ENCODE peak calls at places on chromosomes 13 and 19, in seven cellular contexts. U is AG04449, V is fibroblast of pulmonary artery, G is psoas muscle, Q is tibial nerve, K is breast epithelium, O is WERI-Rb-1. I is an unnamed sample.

GRCh38 chr19:52963229-52963760 is 614 bp upstream of the ZNF816 start:
- DNase-seq in U (no peak), V (no peak), G (no peak), Q (no peak), K (no peak), O (peak), I (no peak)

GRCh38 chr13:72651196-72651595 is 76.2 kb downstream of the MZT1 start:
- DNase-seq in U (no peak), V (peak), G (no peak), Q (no peak), K (no peak), O (peak), I (peak)

GRCh38 chr19:1763648-1764292 is 10.5 kb downstream of the ONECUT3 start:
- DNase-seq in U (no peak), V (no peak), G (no peak), Q (no peak), K (no peak), O (no peak), I (no peak)

GRCh38 chr19:54606230-54606629 is 12.8 kb downstream of the LILRA1 start:
- DNase-seq in U (no peak), V (no peak), G (no peak), Q (no peak), K (no peak), O (no peak), I (no peak)

GRCh38 chr19:44644391-44645016 is 794 bp downstream of the PVR start:
- DNase-seq in U (no peak), V (peak), G (no peak), Q (no peak), K (no peak), O (peak), I (peak)

GRCh38 chr13:107675847-107676550 is 539.3 kb downstream of the LIG4 start:
- DNase-seq in U (no peak), V (no peak), G (no peak), Q (no peak), K (no peak), O (no peak), I (no peak)

GRCh38 chr19:45558399-45558878 is 26.2 kb downstream of the OPA3 start:
- DNase-seq in U (no peak), V (peak), G (no peak), Q (no peak), K (no peak), O (peak), I (peak)

GRCh38 chr13:32650705-32651311 is 64.6 kb downstream of the PDS5B start:
- DNase-seq in U (no peak), V (peak), G (no peak), Q (peak), K (no peak), O (peak), I (peak)

GRCh38 chr13:26497991-26498423 is 59.5 kb upstream of the WASF3 start:
- DNase-seq in U (peak), V (peak), G (no peak), Q (no peak), K (no peak), O (no peak), I (peak)

GRCh38 chr13:110690516-110690915 is 15.4 kb downstream of the CARS2 start:
- DNase-seq in U (no peak), V (no peak), G (peak), Q (no peak), K (no peak), O (peak), I (no peak)

GRCh38 chr13:78680611-78681010 is 21.7 kb upstream of the OBI1 start:
- DNase-seq in U (no peak), V (no peak), G (no peak), Q (no peak), K (no peak), O (no peak), I (no peak)

GRCh38 chr19:35350591-35350990 is 2.9 kb downstream of the FFAR1 start:
- DNase-seq in U (no peak), V (no peak), G (no peak), Q (no peak), K (peak), O (no peak), I (no peak)

GRCh38 chr13:102825921-102826706 is 19.7 kb upstream of the ERCC5 start:
- DNase-seq in U (peak), V (peak), G (no peak), Q (no peak), K (no peak), O (no peak), I (peak)

GRCh38 chr19:16938211-16938610 is 49.4 kb downstream of the F2RL3 start:
- DNase-seq in U (no peak), V (no peak), G (no peak), Q (no peak), K (no peak), O (no peak), I (no peak)

GRCh38 chr13:21476893-21477472 is 17.9 kb upstream of the ZDHHC20 start:
- DNase-seq in U (no peak), V (peak), G (peak), Q (peak), K (peak), O (peak), I (peak)

GRCh38 chr13:31249140-31249539 is 49.4 kb downstream of the B3GLCT start:
- DNase-seq in U (no peak), V (no peak), G (no peak), Q (no peak), K (no peak), O (no peak), I (no peak)

GRCh38 chr19:35276706-35277281 is 5.5 kb upstream of the HAMP start:
- DNase-seq in U (no peak), V (no peak), G (no peak), Q (no peak), K (no peak), O (no peak), I (no peak)

GRCh38 chr19:58328999-58329398 is 2.2 kb downstream of the ZSCAN22 start:
- DNase-seq in U (no peak), V (no peak), G (no peak), Q (no peak), K (no peak), O (peak), I (no peak)

GRCh38 chr19:18932216-18932841 is 8.7 kb downstream of the HOMER3 start:
- DNase-seq in U (no peak), V (peak), G (peak), Q (peak), K (peak), O (peak), I (peak)

GRCh38 chr19:42216653-42217521 is 590 bp downstream of the DEDD2 start:
- DNase-seq in U (no peak), V (peak), G (peak), Q (no peak), K (peak), O (peak), I (peak)

GRCh38 chr19:57648336-57649003 is 15.5 kb downstream of the ZNF211 start:
- DNase-seq in U (no peak), V (no peak), G (no peak), Q (no peak), K (no peak), O (no peak), I (no peak)

GRCh38 chr13:76043882-76044281 is 407.8 kb downstream of the LMO7 start:
- DNase-seq in U (no peak), V (peak), G (no peak), Q (no peak), K (no peak), O (no peak), I (no peak)

GRCh38 chr19:6532244-6532999 is 1.6 kb downstream of the TNFSF9 start:
- DNase-seq in U (no peak), V (no peak), G (no peak), Q (no peak), K (no peak), O (no peak), I (no peak)

GRCh38 chr13:112791662-112792440 is 102.0 kb downstream of the ATP11A start:
- DNase-seq in U (no peak), V (no peak), G (no peak), Q (no peak), K (no peak), O (peak), I (no peak)

GRCh38 chr19:50203281-50204080 is at the start of gene MYH14:
- DNase-seq in U (no peak), V (peak), G (peak), Q (peak), K (peak), O (no peak), I (peak)

GRCh38 chr13:107276936-107277335 is 709.0 kb upstream of the ARGLU1 start:
- DNase-seq in U (no peak), V (peak), G (no peak), Q (no peak), K (no peak), O (no peak), I (peak)

GRCh38 chr13:51262501-51263211 is 40.5 kb downstream of the FAM124A start:
- DNase-seq in U (no peak), V (no peak), G (no peak), Q (no peak), K (no peak), O (peak), I (no peak)

GRCh38 chr13:27242642-27243185 is 8.6 kb upstream of the RPL21 start:
- DNase-seq in U (no peak), V (no peak), G (no peak), Q (no peak), K (no peak), O (no peak), I (no peak)

GRCh38 chr19:18428837-18429674 is 8.9 kb downstream of the ISYNA1 start:
- DNase-seq in U (no peak), V (peak), G (peak), Q (no peak), K (no peak), O (peak), I (peak)

GRCh38 chr13:44207476-44207875 is 166.1 kb upstream of the SERP2 start:
- DNase-seq in U (no peak), V (no peak), G (no peak), Q (no peak), K (no peak), O (no peak), I (no peak)

GRCh38 chr13:40344270-40345148 is 321.9 kb downstream of the FOXO1 start:
- DNase-seq in U (no peak), V (peak), G (peak), Q (no peak), K (no peak), O (no peak), I (peak)

GRCh38 chr13:109131698-109132257 is 502.4 kb downstream of the MYO16 start:
- DNase-seq in U (no peak), V (peak), G (no peak), Q (no peak), K (no peak), O (no peak), I (peak)

DNA sequence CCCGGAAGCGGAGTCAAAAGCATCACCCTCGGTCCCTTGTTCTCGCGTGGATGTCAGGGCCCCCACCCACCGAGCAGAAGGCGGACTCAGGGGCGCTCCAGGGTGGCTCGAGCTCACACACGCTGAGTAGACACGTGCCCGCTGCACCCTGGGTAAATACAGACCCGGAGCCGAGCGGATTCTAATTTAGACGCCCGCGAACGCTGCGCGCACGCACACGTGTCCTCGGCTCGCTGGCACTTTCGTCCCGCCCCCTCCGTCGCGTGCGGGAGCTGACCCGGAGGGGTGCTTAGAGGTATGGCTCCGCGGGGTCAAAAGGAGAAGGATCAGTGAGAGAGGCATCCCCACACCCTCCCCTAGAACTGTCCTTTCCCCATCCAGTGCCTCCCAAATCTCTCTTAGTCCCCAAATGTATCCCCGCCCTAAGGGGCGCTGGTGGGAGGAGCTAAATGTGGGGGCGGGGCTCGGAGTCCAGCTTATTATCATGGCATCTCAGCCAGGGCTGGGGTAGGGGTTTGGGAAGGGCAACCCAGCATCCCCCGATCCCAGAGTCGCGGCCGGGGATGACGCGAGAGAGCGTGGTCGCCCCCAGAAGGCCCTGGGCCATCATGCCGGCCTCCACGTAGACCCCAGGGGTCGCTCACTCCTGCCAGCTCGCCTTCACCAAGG is 451 bp upstream of the ICAM5 start:
- DNase-seq in U (no peak), V (peak), G (peak), Q (no peak), K (no peak), O (peak), I (no peak)
- TF ChIP-seq CTCF in U (no peak), V (no peak), G (no peak), Q (no peak), K (no peak), O (peak), I (no peak)

DNA sequence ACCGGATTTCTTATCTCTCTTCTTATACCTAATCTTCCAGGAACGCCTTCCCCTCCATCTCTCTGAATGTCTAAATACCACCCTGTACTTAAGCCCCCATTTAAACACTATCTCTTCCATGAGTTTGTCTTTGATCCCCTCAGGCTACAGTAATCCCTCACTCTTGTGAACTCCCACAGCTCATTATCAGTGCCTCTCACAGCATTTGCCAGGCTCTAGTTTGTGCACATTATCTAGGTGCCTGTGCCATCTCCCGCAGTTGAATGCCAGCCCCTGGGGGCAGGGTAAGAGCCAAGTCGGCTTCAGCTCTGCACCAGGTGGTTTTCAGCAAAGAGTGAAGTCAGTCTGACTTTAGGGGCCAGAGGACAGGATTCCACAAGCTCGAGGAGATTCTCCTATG is 71.4 kb downstream of the FREM2 start:
- DNase-seq in U (no peak), V (no peak), G (no peak), Q (no peak), K (no peak), O (no peak), I (no peak)
- H3K4me3 ChIP-seq in U (no peak), V (no peak), G (no peak), Q (no peak), K (no peak), O (no peak), I (no peak)

DNA sequence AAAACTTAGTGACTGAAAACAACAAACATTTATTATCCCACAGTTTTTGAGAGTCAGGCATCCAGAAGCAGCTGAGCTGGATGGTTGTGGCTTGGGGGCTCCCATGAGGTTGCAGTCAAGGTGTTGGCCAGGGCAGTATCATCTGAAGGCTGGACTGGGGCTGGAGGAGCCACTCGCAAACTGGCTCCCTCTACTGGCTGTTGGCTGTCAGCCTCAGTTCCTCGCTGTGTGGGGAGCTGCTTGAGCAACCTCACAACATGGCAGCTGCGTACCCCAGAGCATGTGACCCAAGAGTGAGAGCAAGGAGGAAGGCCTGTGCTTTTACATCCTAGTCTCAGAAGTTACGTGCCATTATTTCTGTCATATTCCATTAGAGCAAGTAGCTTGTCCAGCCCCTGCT is 9.7 kb downstream of the YJU2 start:
- DNase-seq in U (no peak), V (no peak), G (no peak), Q (no peak), K (no peak), O (no peak), I (peak)
- TF ChIP-seq CTCF in U (no peak), V (no peak), G (no peak), Q (no peak), K (no peak), O (peak), I (peak)

GRCh38 chr19:592101-592500 is 2.4 kb downstream of the HCN2 start:
- DNase-seq in U (no peak), V (no peak), G (no peak), Q (no peak), K (no peak), O (no peak), I (no peak)

GRCh38 chr19:591099-591958 is 1.6 kb downstream of the HCN2 start:
- DNase-seq in U (no peak), V (no peak), G (no peak), Q (no peak), K (no peak), O (no peak), I (no peak)

GRCh38 chr19:590396-590745 is 690 bp downstream of the HCN2 start:
- DNase-seq in U (no peak), V (peak), G (no peak), Q (no peak), K (no peak), O (no peak), I (peak)

GRCh38 chr19:589693-590395 is at the start of gene HCN2:
- DNase-seq in U (no peak), V (no peak), G (no peak), Q (no peak), K (no peak), O (no peak), I (no peak)

GRCh38 chr19:590750-591098 is 1.0 kb downstream of the HCN2 start:
- DNase-seq in U (no peak), V (no peak), G (no peak), Q (no peak), K (no peak), O (no peak), I (no peak)
- H3K4me3 ChIP-seq in U (no peak), V (no peak), G (no peak), Q (no peak), K (no peak), O (no peak), I (no peak)

GRCh38 chr13:48723168-48723567 is 69.4 kb downstream of the CYSLTR2 start:
- DNase-seq in U (no peak), V (no peak), G (no peak), Q (no peak), K (no peak), O (no peak), I (no peak)
- TF ChIP-seq CTCF in U (no peak), V (no peak), G (no peak), Q (no peak), K (no peak), O (no peak), I (no peak)

DNA sequence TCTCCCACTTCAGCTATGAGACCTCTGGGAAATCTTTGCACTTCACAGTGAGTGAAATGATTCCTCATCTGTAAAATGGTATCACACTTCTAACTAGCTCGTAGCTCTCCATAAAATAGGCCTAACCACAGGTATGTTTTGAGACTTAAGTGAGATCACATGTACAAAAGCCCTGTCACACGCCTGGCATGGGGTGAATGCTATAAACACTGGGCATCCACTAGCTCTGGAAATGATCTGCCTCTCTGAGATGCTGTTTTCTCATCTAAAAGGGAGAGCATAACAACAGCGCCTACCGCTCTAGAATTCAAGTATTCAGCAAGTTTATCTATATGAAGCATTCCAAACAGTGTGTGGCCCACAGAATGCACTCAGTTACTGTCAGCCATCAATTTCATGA is 2.2 kb downstream of the AKT2 start:
- DNase-seq in U (peak), V (no peak), G (no peak), Q (no peak), K (no peak), O (no peak), I (no peak)
- H3K4me3 ChIP-seq in U (no peak), V (no peak), G (peak), Q (no peak), K (no peak), O (no peak), I (no peak)

GRCh38 chr19:4647676-4648644 is 8.6 kb downstream of the TNFAIP8L1 start:
- DNase-seq in U (no peak), V (peak), G (peak), Q (peak), K (no peak), O (no peak), I (peak)
- TF ChIP-seq CTCF in U (no peak), V (peak), G (no peak), Q (no peak), K (no peak), O (peak), I (peak)

DNA sequence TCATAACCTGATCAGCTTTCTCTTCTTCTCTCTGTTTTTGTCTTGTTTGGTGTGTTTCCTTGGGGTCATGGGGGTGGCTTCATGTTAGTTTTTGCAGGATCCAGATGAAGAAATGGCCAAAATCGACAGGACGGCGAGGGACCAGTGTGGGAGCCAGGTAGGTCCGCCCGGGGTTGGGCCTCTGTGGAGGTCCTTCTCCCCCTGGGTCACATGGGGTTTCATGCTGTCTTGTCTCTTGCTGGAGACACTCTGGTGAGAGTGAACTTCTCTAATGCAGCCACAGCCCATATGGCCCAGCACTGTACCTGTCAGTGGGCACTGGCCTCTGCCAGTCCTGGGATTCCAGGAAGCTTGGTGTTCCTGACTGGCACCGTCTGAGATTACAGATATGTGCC is 1.1 kb downstream of the CCNE1 start:
- DNase-seq in U (no peak), V (no peak), G (peak), Q (no peak), K (no peak), O (no peak), I (no peak)
- H3K4me3 ChIP-seq in U (peak), V (peak), G (peak), Q (no peak), K (no peak), O (peak), I (peak)